ENCODE peak calls at places on chromosomes 12 and 14, in nine cellular contexts. W is mucosa of descending colon, Q is left lung, L is AG09309, S is ovary, J is neural crest cell, A is colonic mucosa, F is WTC11, V is GM10248. I is an unnamed sample.
A peak's percentile ranks its signal among the peaks of the same experiment; 100 is the strongest.

GRCh38 chr12:80019691-80020090 is 79.6 kb upstream of the OTOGL start:
- DNase-seq in Q (no peak), V (no peak), J (no peak), W (no peak), F (no peak), S (no peak), A (no peak), L (no peak), I (no peak)

GRCh38 chr14:50763386-50764007 is 67.5 kb downstream of the NIN start:
- DNase-seq in Q (no peak), W (no peak), J (no peak), V (no peak), F (no peak), L (peak; percentile 98), S (peak; percentile 55), A (no peak), I (no peak)

GRCh38 chr14:105498430-105499255 is 7.6 kb downstream of the TEDC1 start:
- DNase-seq in F (no peak), S (no peak), W (peak; percentile 49), A (no peak), J (no peak), V (no peak), Q (peak; percentile 20), L (no peak), I (no peak)

GRCh38 chr14:60757617-60758016 is 23.1 kb downstream of the MNAT1 start:
- DNase-seq in Q (no peak), V (no peak), S (no peak), L (peak; percentile 46), F (no peak), W (no peak), J (no peak), A (no peak), I (no peak)

GRCh38 chr12:23851602-23852001 is 97.9 kb downstream of the SOX5 start:
- DNase-seq in L (no peak), S (no peak), A (no peak), J (no peak), W (no peak), V (no peak), Q (no peak), F (no peak), I (no peak)

GRCh38 chr14:52918486-52918885 is 32.4 kb downstream of the FERMT2 start:
- DNase-seq in J (no peak), F (no peak), A (no peak), L (no peak), V (peak; percentile 55), Q (no peak), S (no peak), W (no peak), I (no peak)

GRCh38 chr12:65720136-65720535 is 104.1 kb upstream of the HMGA2 start:
- DNase-seq in Q (no peak), V (no peak), F (no peak), S (no peak), A (no peak), W (no peak), L (peak; percentile 79), J (no peak), I (no peak)

GRCh38 chr14:29494312-29494711 is 433.3 kb downstream of the PRKD1 start:
- DNase-seq in Q (no peak), F (no peak), J (no peak), V (no peak), S (no peak), A (no peak), W (no peak), L (no peak), I (no peak)

GRCh38 chr14:36773558-36773957 is 111.9 kb downstream of the PAX9 start:
- DNase-seq in Q (no peak), A (no peak), F (no peak), J (no peak), S (no peak), V (no peak), L (no peak), W (no peak), I (no peak)

GRCh38 chr12:66036317-66036716 is 94.2 kb downstream of the LLPH start:
- DNase-seq in V (no peak), Q (no peak), W (no peak), F (no peak), S (no peak), A (no peak), L (peak; percentile 90), J (no peak), I (peak; percentile 5)

GRCh38 chr14:33580221-33580749 is 370.6 kb downstream of the EGLN3 start:
- DNase-seq in Q (no peak), V (no peak), A (peak; percentile 29), L (no peak), F (no peak), S (no peak), W (peak; percentile 63), J (no peak), I (no peak)

GRCh38 chr12:6884539-6884938 is 11.4 kb upstream of the SPSB2 start:
- DNase-seq in F (no peak), S (no peak), A (no peak), W (no peak), V (no peak), L (no peak), J (no peak), Q (peak; percentile 12), I (no peak)

GRCh38 chr14:103894034-103894722 is 34.1 kb upstream of the TDRD9 start:
- DNase-seq in F (no peak), V (no peak), Q (no peak), J (no peak), S (no peak), L (no peak), A (peak; percentile 69), W (peak; percentile 70), I (no peak)

GRCh38 chr14:46405095-46405494 is 246.5 kb downstream of the RPL10L start:
- DNase-seq in Q (no peak), V (no peak), W (no peak), L (no peak), F (no peak), J (no peak), S (no peak), A (no peak), I (no peak)

GRCh38 chr12:48925218-48925871 is at the start of gene FKBP11:
- DNase-seq in S (peak; percentile 71), W (peak; percentile 84), Q (peak; percentile 66), V (peak; percentile 85), A (peak; percentile 77), L (no peak), F (peak; percentile 80), J (peak; percentile 12), I (peak; percentile 62)

GRCh38 chr12:30764251-30764650 is 9.5 kb upstream of the CAPRIN2 start:
- DNase-seq in S (no peak), L (no peak), V (no peak), J (no peak), Q (no peak), F (no peak), W (no peak), A (no peak), I (no peak)

GRCh38 chr12:119949594-119949993 is 39.4 kb upstream of the BICDL1 start:
- DNase-seq in V (no peak), S (no peak), Q (no peak), L (no peak), F (no peak), J (no peak), A (no peak), W (no peak), I (no peak)

GRCh38 chr12:7019043-7019569 is 830 bp upstream of the LPCAT3 start:
- DNase-seq in F (no peak), S (no peak), L (no peak), W (no peak), J (no peak), A (no peak), V (no peak), Q (no peak), I (no peak)

GRCh38 chr14:61178226-61179060 is 102.7 kb downstream of the TMEM30B start:
- DNase-seq in L (peak; percentile 92), Q (no peak), J (no peak), W (no peak), S (no peak), V (no peak), F (no peak), A (no peak), I (peak; percentile 70)

GRCh38 chr14:31297701-31298344 is 90.2 kb upstream of the HECTD1 start:
- DNase-seq in L (no peak), V (peak; percentile 23), A (no peak), S (no peak), W (no peak), Q (no peak), J (no peak), F (no peak), I (no peak)

GRCh38 chr12:103884316-103884715 is 43.3 kb upstream of the NT5DC3 start:
- DNase-seq in Q (no peak), L (peak; percentile 45), F (no peak), V (peak; percentile 65), A (no peak), S (peak; percentile 39), W (no peak), J (no peak), I (peak; percentile 30)
- TF ChIP-seq CTCF in Q (no peak), L (peak; percentile 64), F (no peak), V (peak; percentile 58), A (no peak), S (no peak), W (no peak), J (no peak), I (no peak)

GRCh38 chr12:650983-651382 is 12.3 kb downstream of the NINJ2 start:
- DNase-seq in S (no peak), F (no peak), A (no peak), L (no peak), J (no peak), W (no peak), V (no peak), Q (no peak), I (no peak)
- TF ChIP-seq CTCF in S (no peak), F (no peak), A (no peak), L (no peak), J (no peak), W (no peak), V (no peak), Q (no peak), I (no peak)

GRCh38 chr12:111174283-111175108 is 194.4 kb downstream of the PHETA1 start:
- DNase-seq in S (no peak), J (no peak), W (no peak), F (peak; percentile 24), L (no peak), A (no peak), Q (no peak), V (peak; percentile 44), I (no peak)
- TF ChIP-seq CTCF in S (no peak), J (peak; percentile 24), W (no peak), F (no peak), L (no peak), A (no peak), Q (no peak), V (peak; percentile 13), I (no peak)

DNA sequence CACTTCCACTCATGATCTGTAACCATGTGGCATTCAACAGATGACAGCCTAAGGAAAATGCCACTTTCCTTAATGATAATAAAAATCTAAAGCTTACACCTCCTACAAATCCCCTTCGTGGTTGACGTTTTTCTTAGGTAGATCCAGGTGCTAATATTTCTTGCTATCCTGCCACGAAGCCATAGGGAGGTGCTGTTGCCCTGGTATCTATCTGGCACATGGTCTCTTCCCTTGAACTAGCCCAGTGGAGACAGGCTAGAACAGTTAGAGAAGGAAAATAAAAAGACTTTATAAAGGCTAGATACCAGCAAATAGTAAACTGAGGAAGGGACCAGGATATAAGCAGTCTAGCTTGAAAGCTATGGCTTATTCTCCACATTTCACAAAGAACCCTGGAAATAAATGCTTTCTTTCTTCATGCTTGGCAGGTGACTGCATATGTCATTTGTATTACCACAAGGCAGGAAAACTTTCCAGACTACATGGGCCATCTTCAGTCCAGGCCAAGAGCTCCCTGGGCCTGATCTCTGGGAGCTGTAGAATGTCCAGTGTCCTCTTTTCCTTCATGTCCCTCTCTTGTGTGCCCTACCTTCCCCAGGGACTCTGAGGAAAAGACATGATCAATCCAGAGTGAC is 15.3 kb downstream of the SPIC start:
- DNase-seq in L (no peak), S (no peak), F (peak; percentile 41), W (no peak), Q (no peak), J (peak; percentile 6), V (peak; percentile 34), A (peak; percentile 34), I (peak; percentile 60)
- TF ChIP-seq CTCF in L (no peak), S (no peak), F (peak; percentile 25), W (no peak), Q (peak; percentile 16), J (peak; percentile 63), V (peak; percentile 55), A (peak; percentile 35), I (peak; percentile 34)

I was measured in Calu3.